ENCODE peak calls at places on chromosome 11, in six cellular contexts. A is cardiac fibroblast, Q is fibroblast of the aortic adventitia, M is fibroblast of mammary gland, X is esophagus muscularis mucosa, O is neural progenitor cell. V is an unnamed sample.

GRCh38 chr11:34407121-34407813 is 31.5 kb upstream of the CAT start:
- DNase-seq in A (no peak), M (no peak), X (no peak), Q (no peak), O (no peak), V (no peak)

GRCh38 chr11:102452461-102453285 is at the start of gene TMEM123:
- DNase-seq in M (peak), Q (peak), O (peak), A (peak), X (peak), V (peak)

GRCh38 chr11:130146797-130147196 is 12.8 kb upstream of the ST14 start:
- DNase-seq in O (no peak), M (no peak), Q (no peak), X (no peak), A (no peak), V (no peak)

GRCh38 chr11:126359431-126360048 is 4.1 kb downstream of the ST3GAL4 start:
- DNase-seq in M (peak), Q (peak), X (no peak), A (peak), O (no peak), V (peak)

GRCh38 chr11:31966846-31967245 is 124.0 kb upstream of the RCN1 start:
- DNase-seq in O (no peak), A (no peak), Q (no peak), M (no peak), X (no peak), V (no peak)

GRCh38 chr11:46279393-46280099 is 2.1 kb downstream of the CREB3L1 start:
- DNase-seq in A (peak), Q (peak), M (peak), X (no peak), O (peak), V (peak)

GRCh38 chr11:121132211-121132976 is 31.4 kb downstream of the TECTA start:
- DNase-seq in Q (no peak), O (no peak), A (no peak), X (no peak), M (no peak), V (no peak)

GRCh38 chr11:102577182-102577581 is 46.6 kb upstream of the MMP7 start:
- DNase-seq in M (peak), O (no peak), A (no peak), X (no peak), Q (no peak), V (peak)

GRCh38 chr11:2916114-2916891 is 12.9 kb downstream of the PHLDA2 start:
- DNase-seq in O (no peak), Q (no peak), M (no peak), X (no peak), A (no peak), V (no peak)

GRCh38 chr11:69642549-69642912 is 1.6 kb downstream of the CCND1 start:
- DNase-seq in M (no peak), A (no peak), Q (no peak), X (no peak), O (peak), V (no peak)

GRCh38 chr11:35550374-35551036 is 25.1 kb upstream of the PAMR1 start:
- DNase-seq in M (peak), Q (peak), A (no peak), X (peak), O (no peak), V (peak)

GRCh38 chr11:128346808-128347207 is 240.6 kb downstream of the ETS1 start:
- DNase-seq in Q (peak), M (peak), A (peak), O (no peak), X (no peak), V (no peak)

GRCh38 chr11:6269994-6270393 is 10.4 kb downstream of the CCKBR start:
- DNase-seq in A (no peak), Q (no peak), M (no peak), O (peak), X (no peak), V (no peak)

GRCh38 chr11:128936546-128937275 is 6.0 kb downstream of the TP53AIP1 start:
- DNase-seq in A (no peak), M (no peak), O (peak), X (no peak), Q (no peak), V (no peak)

GRCh38 chr11:35077709-35078695 is 61.0 kb upstream of the CD44 start:
- DNase-seq in M (peak), O (no peak), A (no peak), Q (peak), X (no peak), V (peak)

GRCh38 chr11:44607987-44608386 is 42.5 kb downstream of the CD82 start:
- DNase-seq in A (no peak), Q (no peak), X (no peak), O (no peak), M (peak), V (no peak)

GRCh38 chr11:103031834-103032233 is 60.1 kb downstream of the DCUN1D5 start:
- DNase-seq in A (no peak), M (peak), X (no peak), Q (peak), O (no peak), V (peak)

GRCh38 chr11:120134931-120135228 is 3.0 kb downstream of the TRIM29 start:
- DNase-seq in X (no peak), M (no peak), O (no peak), A (no peak), Q (no peak), V (no peak)

GRCh38 chr11:46120711-46121327 is 435 bp downstream of the PHF21A start:
- DNase-seq in X (no peak), O (peak), M (peak), Q (no peak), A (peak), V (peak)

GRCh38 chr11:10351768-10352641 is 47.1 kb downstream of the ADM start:
- DNase-seq in M (peak), O (peak), Q (peak), A (peak), X (peak), V (peak)

GRCh38 chr11:116696381-116696941 is 76.3 kb downstream of the BUD13 start:
- DNase-seq in Q (no peak), X (peak), M (peak), A (peak), O (peak), V (peak)

GRCh38 chr11:10503777-10504176 is 37.2 kb downstream of the RNF141 start:
- DNase-seq in Q (no peak), X (no peak), M (no peak), O (no peak), A (no peak), V (no peak)

GRCh38 chr11:16997624-16998023 is 16.6 kb downstream of the PLEKHA7 start:
- DNase-seq in M (no peak), Q (no peak), A (no peak), O (no peak), X (no peak), V (no peak)

GRCh38 chr11:107257660-107258059 is 200.0 kb downstream of the CWF19L2 start:
- DNase-seq in A (no peak), M (no peak), O (no peak), X (no peak), Q (no peak), V (no peak)

GRCh38 chr11:67542971-67543370 is 19.7 kb upstream of the CABP2 start:
- DNase-seq in X (no peak), M (no peak), A (no peak), Q (no peak), O (peak), V (no peak)

GRCh38 chr11:419248-420005 is 4.6 kb upstream of the SIGIRR start:
- DNase-seq in A (no peak), X (no peak), O (no peak), M (no peak), Q (no peak), V (no peak)

GRCh38 chr11:44003736-44004451 is 43.9 kb upstream of the ACCSL start:
- DNase-seq in A (no peak), M (no peak), X (peak), O (no peak), Q (no peak), V (no peak)

GRCh38 chr11:93727985-93728791 is 13.1 kb downstream of the TAF1D start:
- DNase-seq in Q (peak), A (no peak), O (no peak), M (peak), X (no peak), V (peak)

GRCh38 chr11:103035656-103036434 is 56.1 kb downstream of the DCUN1D5 start:
- DNase-seq in Q (peak), A (peak), O (peak), M (peak), X (no peak), V (peak)

GRCh38 chr11:62879554-62879953 is 1.1 kb upstream of the SLC3A2 start:
- DNase-seq in X (no peak), M (peak), A (peak), Q (peak), O (no peak), V (no peak)

GRCh38 chr11:72475359-72475758 is 41.0 kb upstream of the CLPB start:
- DNase-seq in X (no peak), Q (no peak), O (no peak), M (peak), A (no peak), V (no peak)

GRCh38 chr11:57777969-57778317 is 16.3 kb downstream of the CTNND1 start:
- DNase-seq in M (no peak), O (peak), X (no peak), Q (no peak), A (peak), V (no peak)

GRCh38 chr11:57778318-57779037 is 16.9 kb downstream of the CTNND1 start:
- DNase-seq in Q (peak), O (peak), X (peak), A (peak), M (peak), V (peak)

GRCh38 chr11:57776577-57776976 is 15.0 kb downstream of the CTNND1 start:
- DNase-seq in M (no peak), Q (no peak), A (no peak), O (no peak), X (no peak), V (no peak)

GRCh38 chr11:57781529-57781943 is 19.9 kb downstream of the CTNND1 start:
- DNase-seq in M (peak), O (peak), A (peak), Q (peak), X (no peak), V (no peak)

GRCh38 chr11:57779275-57779674 is 17.7 kb downstream of the CTNND1 start:
- DNase-seq in X (no peak), A (peak), Q (peak), M (no peak), O (peak), V (peak)
- TF ChIP-seq CTCF in X (no peak), A (no peak), Q (peak), M (no peak), O (no peak), V (peak)

GRCh38 chr11:13487661-13488030 is 8.2 kb downstream of the PTH start:
- DNase-seq in O (peak), M (peak), X (no peak), Q (peak), A (peak), V (peak)
- H3K4me3 ChIP-seq in O (no peak), M (no peak), X (no peak), Q (no peak), A (no peak), V (no peak)

GRCh38 chr11:106152013-106152412 is 74.6 kb downstream of the AASDHPPT start:
- DNase-seq in Q (peak), A (peak), M (peak), X (no peak), O (no peak), V (peak)
- TF ChIP-seq CTCF in Q (no peak), A (no peak), M (peak), X (no peak), O (peak), V (peak)

GRCh38 chr11:88345408-88345807 is 7.9 kb upstream of the CTSC start:
- DNase-seq in O (no peak), X (no peak), A (peak), Q (no peak), M (peak), V (peak)

GRCh38 chr11:88344869-88345268 is 7.3 kb upstream of the CTSC start:
- DNase-seq in A (no peak), Q (no peak), M (no peak), X (no peak), O (no peak), V (no peak)

GRCh38 chr11:88348870-88349269 is 11.3 kb upstream of the CTSC start:
- DNase-seq in X (no peak), M (no peak), O (no peak), Q (no peak), A (peak), V (no peak)

GRCh38 chr11:88341852-88342251 is 4.3 kb upstream of the CTSC start:
- DNase-seq in M (no peak), Q (no peak), A (no peak), X (no peak), O (peak), V (no peak)

GRCh38 chr11:88345949-88346348 is 8.4 kb upstream of the CTSC start:
- DNase-seq in O (no peak), M (no peak), X (no peak), A (no peak), Q (no peak), V (no peak)
- H3K4me3 ChIP-seq in O (no peak), M (no peak), X (no peak), A (no peak), Q (no peak), V (no peak)

GRCh38 chr11:122556605-122557004 is 98.9 kb upstream of the UBASH3B start:
- DNase-seq in M (no peak), A (peak), X (no peak), O (peak), Q (peak), V (peak)
- TF ChIP-seq CTCF in M (no peak), A (peak), X (peak), O (peak), Q (peak), V (peak)